ENCODE peak calls at places on chromosomes 12 and 14, in four cellular contexts. W is A549, L is K562, R is GM12878. T is an unnamed sample.
A peak's percentile ranks its signal among the peaks of the same experiment; 100 is the strongest.

GRCh38 chr12:29547151-29547561 is 49.7 kb upstream of the OVCH1 start:
- DNase-seq in R (no peak), W (no peak), L (no peak), T (peak; percentile 85)

GRCh38 chr12:76519538-76519937 is 40.0 kb downstream of the OSBPL8 start:
- DNase-seq in L (no peak), R (no peak), W (no peak), T (no peak)

GRCh38 chr12:65430571-65431306 is 152.3 kb downstream of the MSRB3 start:
- DNase-seq in L (no peak), R (no peak), W (peak; percentile 4), T (peak; percentile 63)

GRCh38 chr12:57744194-57744776 is 554 bp upstream of the TSPAN31 start:
- DNase-seq in R (peak; percentile 55), W (peak; percentile 71), L (peak; percentile 88), T (peak; percentile 85)

GRCh38 chr12:20604408-20604807 is 90.7 kb upstream of the SLCO1C1 start:
- DNase-seq in L (no peak), R (no peak), W (no peak), T (no peak)

GRCh38 chr12:96578526-96579125 is 89.2 kb downstream of the CFAP54 start:
- DNase-seq in L (peak; percentile 35), W (peak; percentile 48), R (peak; percentile 57), T (peak; percentile 64)

GRCh38 chr12:19409376-19409775 is 29.9 kb upstream of the AEBP2 start:
- DNase-seq in R (no peak), L (no peak), W (no peak), T (no peak)

GRCh38 chr14:100451264-100451663 is 128.1 kb downstream of the SLC25A47 start:
- DNase-seq in W (no peak), R (no peak), L (no peak), T (no peak)

GRCh38 chr12:89731064-89731463 is 22.4 kb upstream of the ATP2B1 start:
- DNase-seq in L (no peak), W (no peak), R (no peak), T (peak; percentile 35)

GRCh38 chr14:51201890-51202289 is 38.2 kb upstream of the TMX1 start:
- DNase-seq in W (no peak), R (peak; percentile 23), L (no peak), T (no peak)

GRCh38 chr12:25495336-25496097 is 57.6 kb downstream of the LMNTD1 start:
- DNase-seq in L (no peak), R (no peak), W (no peak), T (peak; percentile 89)

GRCh38 chr12:86230516-86231146 is 25.6 kb downstream of the MGAT4C start:
- DNase-seq in W (no peak), R (no peak), L (no peak), T (peak; percentile 18)

GRCh38 chr14:23481362-23481970 is 12.0 kb downstream of the NGDN start:
- DNase-seq in L (no peak), W (no peak), R (no peak), T (peak; percentile 23)

GRCh38 chr12:107884769-107885694 is 110.5 kb downstream of the ASCL4 start:
- DNase-seq in R (no peak), W (peak; percentile 43), L (peak; percentile 67), T (peak; percentile 49)

GRCh38 chr14:31138301-31138700 is 69.3 kb downstream of the HECTD1 start:
- DNase-seq in W (no peak), R (no peak), L (no peak), T (peak; percentile 6)

GRCh38 chr12:3442397-3442796 is 48.6 kb upstream of the PRMT8 start:
- DNase-seq in L (no peak), W (no peak), R (no peak), T (no peak)

GRCh38 chr12:104873374-104873773 is 84.7 kb downstream of the SLC41A2 start:
- DNase-seq in R (no peak), W (no peak), L (no peak), T (peak; percentile 22)

GRCh38 chr14:24237463-24237955 is 4.8 kb downstream of the GMPR2 start:
- DNase-seq in L (no peak), W (no peak), R (no peak), T (no peak)

GRCh38 chr12:50197297-50197727 is 30.1 kb upstream of the CERS5 start:
- DNase-seq in W (no peak), R (no peak), L (no peak), T (no peak)

GRCh38 chr12:29035112-29035511 is 114.0 kb upstream of the FAR2 start:
- DNase-seq in L (no peak), W (no peak), R (no peak), T (no peak)

GRCh38 chr12:70249903-70250302 is 6.7 kb downstream of the CNOT2 start:
- DNase-seq in W (no peak), L (no peak), R (no peak), T (peak; percentile 55)

GRCh38 chr14:45426685-45427282 is 173.8 kb upstream of the MIS18BP1 start:
- DNase-seq in L (peak; percentile 9), R (peak; percentile 4), W (peak; percentile 11), T (peak; percentile 34)

GRCh38 chr12:26554332-26554731 is 278.7 kb downstream of the ITPR2 start:
- DNase-seq in W (no peak), L (no peak), R (no peak), T (no peak)

GRCh38 chr12:19410211-19410610 is 29.1 kb upstream of the AEBP2 start:
- DNase-seq in R (no peak), W (no peak), L (no peak), T (no peak)

DNA sequence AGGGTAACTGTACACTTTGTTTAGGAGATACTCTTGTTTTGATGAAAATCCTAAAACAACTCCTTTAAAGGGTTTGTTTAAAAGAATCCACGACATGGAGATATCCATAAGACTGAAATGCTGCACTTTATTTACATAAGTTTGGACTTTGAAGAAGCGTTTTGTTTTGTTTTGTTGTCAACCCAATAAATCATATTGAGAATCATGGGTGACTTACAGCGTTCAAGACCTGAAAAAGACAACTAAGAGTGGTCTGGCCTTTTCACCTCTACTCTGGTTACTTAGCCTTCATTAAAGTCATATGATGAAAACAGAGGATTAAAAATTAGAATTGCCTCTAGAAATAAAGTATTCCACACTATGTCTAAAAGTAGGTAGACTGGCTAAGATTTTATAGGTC is 234.8 kb downstream of the ADAMTS20 start:
- DNase-seq in R (no peak), L (no peak), W (no peak), T (no peak)
- TF ChIP-seq ELK1 in R (no peak), L (no peak), W (no peak), T (no peak)

GRCh38 chr14:67459336-67459735 is 29.2 kb downstream of the TMEM229B start:
- DNase-seq in W (no peak), R (no peak), L (no peak), T (no peak)
- H3K4me1 ChIP-seq in W (no peaks in the 10 kb centered on the region), R (no peaks in the 10 kb centered on the region), L (no peaks in the 10 kb centered on the region), T (no peaks in the 10 kb centered on the region)

GRCh38 chr14:61103541-61104339 is 122.7 kb downstream of the SLC38A6 start:
- DNase-seq in R (no peak), W (peak; percentile 96), L (peak; percentile 84), T (peak; percentile 99)
- TF ChIP-seq RCOR1 in R (no peak), W (no peak), L (no peak), T (no peak)

DNA sequence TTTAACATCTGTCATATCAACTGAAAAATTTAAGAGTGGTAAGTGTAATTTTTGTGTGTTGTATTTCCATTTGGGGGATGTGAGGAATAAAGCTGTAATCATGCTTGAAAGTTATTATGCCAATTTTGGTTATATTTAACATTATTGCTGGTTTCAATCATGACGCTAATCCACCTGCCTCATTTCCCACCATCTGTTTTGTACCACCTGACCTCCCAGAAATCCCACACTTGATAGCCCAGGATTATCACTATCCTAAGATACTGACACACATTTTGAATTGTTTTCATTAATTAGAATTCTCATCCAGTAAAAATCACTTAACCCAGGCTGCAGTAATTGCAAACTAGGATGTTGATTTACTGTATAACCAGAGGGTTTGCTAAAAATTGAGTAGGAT is 1119.8 kb downstream of the AACS start:
- DNase-seq in R (no peak), L (no peak), W (no peak), T (no peak)
- TF ChIP-seq ELK1 in R (no peak), L (no peak), W (no peak), T (no peak)

GRCh38 chr14:74568896-74569295 is 43.1 kb downstream of the LTBP2 start:
- DNase-seq in W (no peak), L (no peak), R (no peak), T (no peak)
- H3K4me1 ChIP-seq in W (peaks cover 76% of the 10 kb centered on the region), L (no peaks in the 10 kb centered on the region), R (no peaks in the 10 kb centered on the region), T (peaks cover 48% of the 10 kb centered on the region)

GRCh38 chr12:58919271-58920101 is 818 bp downstream of the LRIG3 start:
- DNase-seq in R (no peak), W (peak; percentile 34), L (no peak), T (peak; percentile 58)
- TF ChIP-seq RCOR1 in R (no peak), W (no peak), L (no peak), T (no peak)

DNA sequence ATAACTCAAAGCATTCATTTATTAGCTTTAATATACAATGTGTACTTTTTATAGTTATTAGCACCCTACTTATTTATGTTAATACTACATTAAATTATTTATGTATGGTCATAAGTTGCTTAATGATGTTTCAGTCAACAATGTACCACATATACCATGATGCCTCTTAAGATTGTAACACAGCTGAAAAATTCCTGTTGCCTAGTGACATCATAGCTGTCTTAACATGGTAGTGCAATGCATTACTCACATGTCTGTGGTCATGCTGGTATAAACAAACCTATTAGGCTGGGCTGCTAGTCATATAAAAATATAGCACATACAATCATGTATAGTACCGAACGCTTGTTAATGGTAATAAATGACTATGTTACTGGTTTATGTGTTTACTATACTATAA is 120.4 kb downstream of the ANO6 start:
- DNase-seq in L (no peak), R (no peak), W (no peak), T (peak; percentile 99)
- TF ChIP-seq ELK1 in L (no peak), R (no peak), W (no peak), T (no peak)

DNA sequence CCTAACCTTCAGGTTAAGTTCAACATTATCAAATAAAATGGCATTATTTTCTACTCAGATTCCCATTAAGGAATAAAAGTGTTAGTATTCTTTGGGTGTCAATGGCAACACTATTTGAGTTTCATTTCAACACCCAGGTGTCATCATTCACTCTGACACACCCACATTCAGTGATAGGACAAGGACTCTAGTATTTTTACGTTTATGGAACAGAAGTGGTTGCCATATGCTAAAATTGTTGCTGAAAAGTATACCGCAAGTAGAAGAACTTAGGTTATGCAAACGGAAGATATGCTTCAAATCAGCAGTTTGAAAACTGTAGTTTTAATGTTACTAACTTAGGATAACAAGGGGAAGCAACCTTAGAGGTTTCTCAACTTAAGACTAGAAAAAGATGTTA is 20.0 kb upstream of the SGPP1 start:
- DNase-seq in L (no peak), W (no peak), R (no peak), T (no peak)
- H3K4me1 ChIP-seq in L (peaks cover 2% of the 10 kb centered on the region), W (peaks cover 14% of the 10 kb centered on the region), R (peaks cover 36% of the 10 kb centered on the region), T (no peaks in the 10 kb centered on the region)

DNA sequence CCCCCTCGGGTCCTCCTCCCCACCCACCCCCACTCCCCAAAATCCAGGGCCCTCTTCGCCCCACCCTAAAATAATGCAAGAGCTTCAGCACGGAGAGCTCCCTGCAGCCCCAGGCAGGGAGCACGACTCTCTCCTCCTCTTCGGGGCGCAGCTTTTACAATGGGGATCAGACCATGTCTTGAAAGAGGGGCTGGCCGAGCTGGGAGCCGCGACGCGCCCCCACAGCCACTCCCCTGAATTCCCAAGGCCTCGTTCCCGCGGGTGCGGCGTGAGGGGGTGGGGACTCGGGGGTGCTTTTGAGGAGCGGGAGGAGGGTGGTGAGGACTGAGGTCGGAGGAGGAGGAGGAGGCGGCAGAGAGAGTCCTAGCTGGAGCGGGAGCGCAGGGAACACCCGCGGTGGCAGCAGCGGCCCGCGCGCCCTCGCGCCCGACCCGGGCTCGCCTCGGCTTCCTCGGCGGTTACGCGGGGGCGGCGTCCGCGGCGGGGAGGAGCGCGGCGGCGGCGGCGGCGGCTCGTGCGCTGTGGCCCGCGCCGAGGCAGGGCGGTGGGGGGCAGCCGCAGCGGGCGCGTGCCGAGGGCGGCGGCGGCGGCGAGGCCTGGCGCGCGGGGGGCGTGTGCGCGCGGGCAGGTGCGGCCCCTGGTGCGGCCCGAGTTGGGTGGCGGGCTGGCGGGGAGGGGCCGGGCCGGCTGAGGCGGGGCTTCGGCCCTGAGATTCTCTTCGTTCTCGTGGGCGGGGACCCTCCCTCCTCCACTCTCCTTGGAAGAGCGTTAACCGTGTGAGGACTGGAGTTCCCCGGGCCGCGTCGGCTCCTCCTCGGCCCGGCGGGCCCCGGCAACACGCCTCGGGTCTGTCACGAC is at the start of gene ANKS1B:
- DNase-seq in W (peak; percentile 52), L (peak; percentile 57), R (no peak), T (peak; percentile 13)
- TF ChIP-seq RCOR1 in W (no peak), L (no peak), R (no peak), T (no peak)

T was measured in IMR-90.